ENCODE peak calls at places on chromosome X, in seven cellular contexts. G is OCI-LY7, F is GM10248, J is astrocyte of the spinal cord, P is pancreas, O is gastrocnemius medialis, R is adrenal gland. B is an unnamed sample.
A peak's percentile ranks its signal among the peaks of the same experiment; 100 is the strongest.

GRCh38 chrX:74925210-74926088 is at the start of gene NEXMIF:
- DNase-seq in G (no peak), O (no peak), R (peak; percentile 29), F (peak; percentile 45), J (no peak), P (peak; percentile 18), B (no peak)

GRCh38 chrX:136598631-136599030 is 49.3 kb upstream of the CD40LG start:
- DNase-seq in O (no peak), R (no peak), G (no peak), F (no peak), J (no peak), P (no peak), B (no peak)

GRCh38 chrX:47610506-47610905 is 9.2 kb downstream of the SYN1 start:
- DNase-seq in G (no peak), R (no peak), J (no peak), P (no peak), O (no peak), F (no peak), B (no peak)

GRCh38 chrX:30831082-30831481 is 58.0 kb downstream of the TAB3 start:
- DNase-seq in J (no peak), R (no peak), F (no peak), G (no peak), P (no peak), O (no peak), B (no peak)

GRCh38 chrX:41491267-41492004 is 44.3 kb downstream of the NYX start:
- DNase-seq in G (no peak), R (peak; percentile 13), P (no peak), O (peak; percentile 30), F (no peak), J (peak; percentile 90), B (no peak)

GRCh38 chrX:38006283-38006682 is at the start of gene SYTL5:
- DNase-seq in G (no peak), O (no peak), J (no peak), R (no peak), F (no peak), P (no peak), B (no peak)

GRCh38 chrX:9003041-9003440 is 30.9 kb downstream of the FAM9B start:
- DNase-seq in R (no peak), J (no peak), G (no peak), O (no peak), F (no peak), P (no peak), B (no peak)

GRCh38 chrX:12901486-12901885 is 4.9 kb upstream of the TLR8 start:
- DNase-seq in F (peak; percentile 70), O (no peak), P (peak; percentile 37), J (peak; percentile 32), G (peak; percentile 70), R (peak; percentile 59), B (peak; percentile 55)

GRCh38 chrX:13764765-13765164 is 30.2 kb downstream of the OFD1 start:
- DNase-seq in F (no peak), J (peak; percentile 10), R (no peak), G (no peak), P (peak; percentile 13), O (no peak), B (peak; percentile 58)

GRCh38 chrX:106035064-106035463 is 3.5 kb downstream of the SERPINA7 start:
- DNase-seq in F (no peak), P (no peak), J (no peak), G (peak; percentile 0), O (no peak), R (no peak), B (no peak)

DNA sequence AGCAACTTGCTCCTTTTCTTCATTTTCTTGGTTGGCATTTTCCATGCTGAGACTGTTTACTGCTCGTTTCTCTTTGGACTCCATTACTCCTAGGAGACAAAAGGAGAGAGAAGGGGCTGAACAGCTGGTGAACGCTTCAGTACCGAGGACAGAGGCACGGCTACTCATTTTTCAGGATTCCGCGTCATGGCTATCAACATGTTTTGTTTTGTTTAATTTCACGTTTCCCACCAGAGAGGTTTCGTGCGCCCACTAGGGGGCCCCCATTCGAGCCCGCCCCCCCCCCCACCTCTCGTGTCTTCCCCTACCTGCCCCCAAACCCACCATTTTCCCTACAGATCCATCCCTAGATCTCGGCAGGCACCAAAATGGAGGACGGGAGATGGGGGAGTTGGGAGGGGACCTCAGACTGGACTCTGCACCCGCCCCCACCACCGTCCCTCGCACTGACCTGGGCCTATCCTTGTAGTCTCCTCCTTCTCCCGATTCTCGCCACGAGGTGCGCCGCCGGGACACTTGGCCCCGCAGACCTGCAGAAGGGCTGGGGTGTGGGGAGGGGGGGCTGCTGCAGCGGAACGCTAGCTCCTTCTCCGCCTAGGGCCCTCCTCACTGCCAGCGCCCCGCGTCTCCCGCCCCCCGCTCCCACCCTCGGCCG is 653 bp downstream of the BEX1 start:
- DNase-seq in O (no peak), P (peak; percentile 53), J (peak; percentile 14), G (no peak), F (no peak), R (no peak), B (peak; percentile 61)
- TF ChIP-seq CTCF in O (no peak), P (no peak), J (no peak), G (no peak), F (no peak), R (no peak), B (peak; percentile 17)

GRCh38 chrX:56798866-56799864 is 70.1 kb downstream of the NBDY start:
- DNase-seq in P (no peak), J (no peak), F (peak; percentile 1), O (no peak), G (no peak), R (no peak), B (no peak)
- TF ChIP-seq CTCF in P (peak; percentile 11), J (no peak), F (no peak), O (peak; percentile 44), G (no peak), R (peak; percentile 39), B (no peak)

GRCh38 chrX:77946571-77946970 is 22.9 kb downstream of the PGAM4 start:
- DNase-seq in R (no peak), J (no peak), P (no peak), F (no peak), G (no peak), O (no peak), B (no peak)
- TF ChIP-seq CTCF in R (no peak), J (no peak), P (no peak), F (no peak), G (no peak), O (no peak), B (no peak)

DNA sequence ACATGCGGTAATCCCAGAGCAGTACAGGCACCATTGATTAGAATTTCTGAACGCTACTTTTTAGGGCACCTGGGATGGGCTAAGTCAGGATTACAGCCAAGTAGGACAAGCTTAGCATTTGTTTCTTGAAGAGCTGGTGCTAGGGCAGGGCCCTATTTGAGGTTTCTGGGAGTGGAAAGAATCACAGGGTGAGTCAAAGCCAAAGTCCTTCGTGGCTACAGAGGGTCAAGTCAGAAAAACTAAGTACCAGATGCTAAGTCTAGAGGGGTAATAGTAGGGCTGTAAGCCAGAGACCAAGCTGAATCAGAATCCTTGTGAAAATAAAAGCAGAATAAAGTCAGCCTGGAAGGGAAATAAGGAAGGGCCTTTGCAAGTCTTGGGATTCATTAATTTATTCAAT is 448.6 kb downstream of the ZIC3 start:
- DNase-seq in P (no peak), G (no peak), R (no peak), O (no peak), F (no peak), J (peak; percentile 59), B (no peak)
- TF ChIP-seq CTCF in P (no peak), G (no peak), R (no peak), O (no peak), F (no peak), J (no peak), B (no peak)

B was measured in BE2C.